ENCODE peak calls at places on chromosomes 5 and 9, in four cellular contexts. Q, K, C and V are unnamed samples.

GRCh38 chr5:82107277-82107676 is 135.5 kb downstream of the ATG10 start:
- DNase-seq in Q (no peak), K (no peak), C (no peak), V (no peak)

GRCh38 chr5:44875661-44876250 is 67.0 kb downstream of the MRPS30 start:
- DNase-seq in Q (no peak), K (peak; percentile 55), C (peak; percentile 51), V (no peak)

GRCh38 chr5:52856564-52856963 is 68.8 kb downstream of the ITGA1 start:
- DNase-seq in Q (no peak), K (no peak), C (no peak), V (no peak)

GRCh38 chr5:180173198-180173544 is 35.8 kb downstream of the RASGEF1C start:
- DNase-seq in Q (no peak), K (no peak), C (no peak), V (no peak)

GRCh38 chr9:8850916-8851315 is 1051.3 kb upstream of the DMAC1 start:
- DNase-seq in Q (no peak), K (no peak), C (no peak), V (no peak)

GRCh38 chr5:9284272-9284671 is 261.6 kb downstream of the SEMA5A start:
- DNase-seq in Q (no peak), K (no peak), C (no peak), V (peak; percentile 7)

GRCh38 chr5:76209297-76209696 is 126.1 kb downstream of the SV2C start:
- DNase-seq in Q (no peak), K (no peak), C (no peak), V (no peak)

GRCh38 chr5:173321886-173322285 is 6.3 kb downstream of the STC2 start:
- DNase-seq in Q (no peak), K (no peak), C (no peak), V (no peak)

GRCh38 chr5:156330141-156330870 is 3.3 kb downstream of the SGCD start:
- DNase-seq in Q (no peak), K (no peak), C (no peak), V (no peak)

GRCh38 chr9:37386988-37387387 is 35.5 kb upstream of the GRHPR start:
- DNase-seq in Q (no peak), K (no peak), C (no peak), V (no peak)

GRCh38 chr5:73384861-73385260 is 63.7 kb downstream of the FOXD1 start:
- DNase-seq in Q (no peak), K (no peak), C (no peak), V (no peak)

GRCh38 chr5:134462047-134462575 is 50.4 kb upstream of the CDKN2AIPNL start:
- DNase-seq in Q (no peak), K (no peak), C (no peak), V (no peak)

GRCh38 chr5:1973391-1974013 is 90.8 kb upstream of the IRX4 start:
- DNase-seq in Q (no peak), K (no peak), C (no peak), V (no peak)

GRCh38 chr5:138469540-138470321 is 4.5 kb downstream of the EGR1 start:
- DNase-seq in Q (no peak), K (no peak), C (no peak), V (peak; percentile 39)

GRCh38 chr9:19994296-19994695 is 205.5 kb upstream of the SLC24A2 start:
- DNase-seq in Q (no peak), K (no peak), C (no peak), V (no peak)

GRCh38 chr5:75681125-75681830 is 36.0 kb downstream of the POC5 start:
- DNase-seq in Q (no peak), K (no peak), C (peak; percentile 28), V (no peak)

GRCh38 chr9:138038244-138038671 is 160.7 kb downstream of the CACNA1B start:
- DNase-seq in Q (no peak), K (no peak), C (no peak), V (peak; percentile 73)

GRCh38 chr5:149268928-149269557 is 2.6 kb upstream of the AFAP1L1 start:
- DNase-seq in Q (peak; percentile 77), K (no peak), C (peak; percentile 49), V (peak; percentile 73)

DNA sequence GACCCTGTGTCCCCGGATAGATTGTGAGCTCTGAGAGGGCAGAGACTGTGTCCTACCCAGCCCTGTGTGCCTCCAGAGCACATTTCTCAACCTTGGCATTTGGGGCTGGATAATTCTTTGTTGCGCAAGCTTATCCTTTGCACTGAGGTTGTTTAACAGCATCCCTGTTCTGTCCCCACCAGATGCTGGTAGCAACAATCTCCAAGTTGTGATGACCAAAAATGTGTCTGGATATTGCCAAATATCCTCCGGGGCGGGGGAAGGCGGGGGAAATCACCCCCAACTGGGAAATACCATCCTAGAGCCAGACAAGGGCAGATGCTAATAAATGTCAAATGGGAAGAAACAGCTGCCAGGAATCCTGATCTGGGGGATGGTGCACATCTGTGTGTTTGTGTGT is 24.0 kb upstream of the TNIP1 start:
- DNase-seq in Q (no peak), K (no peak), C (peak; percentile 33), V (no peak)
- TF ChIP-seq EP300 in Q (no peak), K (no peak), C (peak; percentile 22), V (no peak)

DNA sequence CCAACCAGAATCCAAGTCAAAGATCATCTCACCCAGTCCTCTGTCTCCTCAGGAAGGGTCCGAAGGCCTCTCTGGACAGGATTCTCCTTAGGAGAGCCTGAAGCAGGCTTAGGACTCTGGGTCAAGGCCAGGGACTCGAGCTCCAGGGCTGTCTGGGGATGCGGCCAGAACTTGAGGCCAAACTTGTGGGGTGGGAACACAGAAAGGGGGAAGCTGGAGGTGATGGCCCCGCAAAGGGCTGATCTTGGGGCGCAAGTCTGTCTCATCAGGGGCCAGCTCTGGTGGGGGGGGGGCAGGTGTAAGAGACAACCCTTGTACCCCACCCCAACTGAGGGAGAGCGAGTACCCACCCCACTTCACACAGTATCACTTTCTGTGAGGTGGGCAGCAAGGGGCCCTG is 109.8 kb downstream of the PSD2 start:
- DNase-seq in Q (no peak), K (no peak), C (no peak), V (no peak)
- TF ChIP-seq NFIC in Q (no peak), K (no peak), C (no peak), V (no peak)

DNA sequence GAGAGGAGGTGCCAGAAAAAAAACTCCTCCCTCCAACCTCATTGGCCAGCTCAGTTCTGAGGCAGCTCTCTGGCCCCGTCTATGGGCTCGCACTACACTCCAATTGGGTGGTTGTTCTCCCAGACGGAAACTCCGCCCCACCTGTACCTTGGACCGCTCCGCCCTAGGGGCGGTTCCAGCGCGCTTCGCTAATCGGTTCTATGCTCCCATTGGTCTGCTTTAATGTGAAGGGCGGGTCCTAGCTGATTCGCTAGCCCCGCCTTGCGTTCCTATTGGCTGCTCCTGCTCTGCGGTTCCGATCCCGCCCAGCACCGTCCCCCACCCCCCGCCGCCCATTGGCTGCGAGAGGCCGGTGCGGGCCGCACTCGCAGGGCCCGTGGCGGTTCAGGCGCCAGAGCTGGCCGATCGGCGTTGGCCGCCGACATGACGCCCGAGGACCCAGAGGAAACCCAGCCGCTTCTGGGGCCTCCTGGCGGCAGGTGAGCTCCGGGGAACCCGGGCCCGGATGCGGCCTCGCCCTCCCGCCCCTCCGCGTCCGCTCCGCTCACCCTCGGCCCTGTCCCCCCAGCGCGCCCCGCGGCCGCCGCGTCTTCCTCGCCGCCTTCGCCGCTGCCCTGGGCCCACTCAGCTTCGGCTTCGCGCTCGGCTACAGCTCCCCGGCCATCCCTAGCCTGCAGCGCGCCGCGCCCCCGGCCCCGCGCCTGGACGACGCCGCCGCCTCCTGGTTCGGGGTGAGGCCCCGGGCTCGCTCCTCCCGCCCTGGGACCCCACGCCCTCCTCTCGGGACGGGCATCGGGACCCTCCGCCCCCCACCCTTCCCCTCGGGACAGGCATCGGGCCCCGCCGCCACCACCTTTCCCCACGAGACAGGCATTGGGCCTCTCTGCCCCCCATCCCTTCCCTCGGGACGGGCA is at the start of gene SLC2A8:
- DNase-seq in Q (peak; percentile 98), K (peak; percentile 99), C (peak; percentile 99), V (peak; percentile 96)
- TF ChIP-seq EP300 in Q (no peak), K (no peak), C (no peak), V (no peak)

GRCh38 chr5:15807248-15807647 is 307.3 kb downstream of the FBXL7 start:
- DNase-seq in Q (no peak), K (no peak), C (no peak), V (no peak)

GRCh38 chr5:15803280-15803679 is 303.3 kb downstream of the FBXL7 start:
- DNase-seq in Q (no peak), K (no peak), C (no peak), V (no peak)

GRCh38 chr5:15808577-15808976 is 308.6 kb downstream of the FBXL7 start:
- DNase-seq in Q (no peak), K (no peak), C (no peak), V (no peak)

GRCh38 chr5:15807861-15808260 is 307.9 kb downstream of the FBXL7 start:
- DNase-seq in Q (no peak), K (no peak), C (no peak), V (peak; percentile 72)

GRCh38 chr5:15806613-15807012 is 306.6 kb downstream of the FBXL7 start:
- DNase-seq in Q (no peak), K (no peak), C (no peak), V (no peak)
- TF ChIP-seq NFIC in Q (no peak), K (no peak), C (no peak), V (no peak)

GRCh38 chr5:11455505-11455904 is 448.7 kb downstream of the CTNND2 start:
- DNase-seq in Q (no peak), K (no peak), C (no peak), V (no peak)
- TF ChIP-seq EP300 in Q (no peak), K (no peak), C (no peak), V (no peak)